ENCODE peak calls at places on chromosomes 3 and 15, in five cellular contexts. J is uterus, Q is sigmoid colon, N is cardiac muscle cell, P is prostate gland. V is an unnamed sample.

GRCh38 chr15:38707802-38708671 is 143.4 kb upstream of the RASGRP1 start:
- DNase-seq in J (peak; percentile 24), P (peak; percentile 36), Q (no peak), N (peak; percentile 76), V (no peak)

GRCh38 chr3:14143826-14144225 is 19.0 kb downstream of the TMEM43 start:
- DNase-seq in Q (peak; percentile 88), N (peak; percentile 98), J (peak; percentile 69), P (peak; percentile 55), V (no peak)

GRCh38 chr15:45331977-45332376 is 46.4 kb downstream of the GATM start:
- DNase-seq in P (no peak), N (no peak), Q (no peak), J (no peak), V (no peak)

GRCh38 chr3:39644176-39644575 is 165.2 kb upstream of the MYRIP start:
- DNase-seq in P (no peak), J (no peak), N (peak; percentile 87), Q (no peak), V (no peak)

GRCh38 chr3:127210654-127210943 is 17.7 kb downstream of the PRR23E start:
- DNase-seq in P (no peak), N (no peak), Q (no peak), J (no peak), V (peak; percentile 63)

GRCh38 chr3:49397470-49397869 is 14.3 kb downstream of the RHOA start:
- DNase-seq in J (no peak), P (no peak), Q (no peak), N (peak; percentile 73), V (no peak)

GRCh38 chr15:85024003-85024402 is 42.3 kb downstream of the PDE8A start:
- DNase-seq in P (no peak), Q (no peak), N (no peak), J (no peak), V (no peak)

GRCh38 chr15:80594091-80594889 is 100.8 kb upstream of the ABHD17C start:
- DNase-seq in J (no peak), N (no peak), Q (peak; percentile 53), P (no peak), V (no peak)

GRCh38 chr15:39184701-39185390 is 396.0 kb upstream of the THBS1 start:
- DNase-seq in Q (no peak), J (no peak), N (no peak), P (no peak), V (no peak)

GRCh38 chr3:196931828-196932587 is 10.3 kb downstream of the NCBP2 start:
- DNase-seq in J (no peak), P (no peak), Q (no peak), N (no peak), V (no peak)

GRCh38 chr15:48063411-48063985 is 57.3 kb upstream of the SLC24A5 start:
- DNase-seq in Q (no peak), N (no peak), P (no peak), J (no peak), V (no peak)

GRCh38 chr15:40217166-40217785 is 21.6 kb upstream of the PAK6 start:
- DNase-seq in Q (no peak), N (peak; percentile 76), J (no peak), P (peak; percentile 81), V (no peak)

GRCh38 chr3:57298041-57298440 is 5.6 kb upstream of the ASB14 start:
- DNase-seq in Q (no peak), N (no peak), J (no peak), P (no peak), V (no peak)

GRCh38 chr3:25007974-25008658 is 419.9 kb upstream of the RARB start:
- DNase-seq in J (no peak), N (peak; percentile 67), Q (no peak), P (peak; percentile 22), V (no peak)

GRCh38 chr3:63910873-63911272 is 1.3 kb downstream of the SCAANT1 start:
- DNase-seq in N (no peak), P (no peak), J (no peak), Q (no peak), V (no peak)

GRCh38 chr3:107913671-107914070 is 177.2 kb downstream of the CD47 start:
- DNase-seq in N (peak; percentile 90), P (no peak), Q (no peak), J (no peak), V (no peak)

GRCh38 chr15:38193496-38193895 is 59.1 kb upstream of the SPRED1 start:
- DNase-seq in J (no peak), P (no peak), N (no peak), Q (no peak), V (no peak)

GRCh38 chr15:38297623-38298388 is 45.2 kb downstream of the SPRED1 start:
- DNase-seq in J (no peak), N (no peak), Q (no peak), P (no peak), V (no peak)

GRCh38 chr3:157354722-157355121 is 81.9 kb upstream of the PTX3 start:
- DNase-seq in P (no peak), Q (no peak), N (peak; percentile 63), J (no peak), V (no peak)

GRCh38 chr15:53880353-53880752 is 97.9 kb upstream of the UNC13C start:
- DNase-seq in P (no peak), N (no peak), J (no peak), Q (no peak), V (no peak)

GRCh38 chr3:32304510-32304909 is 66.0 kb downstream of the CMTM8 start:
- DNase-seq in P (peak; percentile 58), N (no peak), Q (no peak), J (no peak), V (no peak)

GRCh38 chr3:144362126-144362525 is 390.5 kb downstream of the DIPK2A start:
- DNase-seq in Q (no peak), N (no peak), J (no peak), P (no peak), V (no peak)

GRCh38 chr3:3160826-3161225 is 18.7 kb downstream of the CRBN start:
- DNase-seq in Q (no peak), J (no peak), P (no peak), N (no peak), V (no peak)

GRCh38 chr15:64532515-64532914 is 72.1 kb downstream of the ZNF609 start:
- DNase-seq in Q (no peak), J (no peak), P (no peak), N (no peak), V (no peak)

GRCh38 chr3:173191611-173192010 is 50.6 kb upstream of the SPATA16 start:
- DNase-seq in Q (no peak), J (no peak), N (no peak), P (no peak), V (no peak)

GRCh38 chr15:27990411-27991338 is 108.4 kb downstream of the OCA2 start:
- DNase-seq in Q (no peak), N (no peak), J (no peak), P (no peak), V (no peak)

GRCh38 chr3:119676020-119676419 is 1.2 kb downstream of the COX17 start:
- DNase-seq in N (no peak), P (no peak), Q (no peak), J (no peak), V (no peak)

GRCh38 chr3:160904691-160905090 is 148.7 kb downstream of the PPM1L start:
- DNase-seq in N (no peak), P (no peak), Q (no peak), J (no peak), V (no peak)

GRCh38 chr3:50297896-50298725 is 1.1 kb downstream of the HYAL3 start:
- DNase-seq in Q (peak; percentile 71), J (no peak), P (no peak), N (no peak), V (no peak)

GRCh38 chr15:77557178-77557960 is 75.3 kb downstream of the LINGO1 start:
- DNase-seq in J (no peak), N (no peak), P (no peak), Q (no peak), V (no peak)

GRCh38 chr3:128366136-128366535 is 100.6 kb downstream of the DNAJB8 start:
- DNase-seq in N (no peak), J (no peak), Q (no peak), P (no peak), V (no peak)

GRCh38 chr3:110650752-110651151 is 420.9 kb upstream of the NECTIN3 start:
- DNase-seq in Q (no peak), J (no peak), N (no peak), P (no peak), V (no peak)

GRCh38 chr3:78344918-78345317 is 1305.0 kb downstream of the ROBO2 start:
- DNase-seq in P (no peak), Q (no peak), J (no peak), N (no peak), V (no peak)

GRCh38 chr3:17030438-17030837 is 145.7 kb downstream of the PLCL2 start:
- DNase-seq in N (no peak), Q (no peak), P (no peak), J (no peak), V (no peak)
- TF ChIP-seq CTCF in N (no peak), Q (no peak), P (no peak), J (no peak), V (no peak)

GRCh38 chr15:57213783-57214366 is 162.4 kb upstream of the CGNL1 start:
- DNase-seq in N (peak; percentile 77), Q (no peak), P (peak; percentile 17), J (no peak), V (no peak)
- TF ChIP-seq CTCF in N (peak; percentile 45), Q (peak; percentile 46), P (peak; percentile 67), J (peak; percentile 66), V (peak; percentile 67)

DNA sequence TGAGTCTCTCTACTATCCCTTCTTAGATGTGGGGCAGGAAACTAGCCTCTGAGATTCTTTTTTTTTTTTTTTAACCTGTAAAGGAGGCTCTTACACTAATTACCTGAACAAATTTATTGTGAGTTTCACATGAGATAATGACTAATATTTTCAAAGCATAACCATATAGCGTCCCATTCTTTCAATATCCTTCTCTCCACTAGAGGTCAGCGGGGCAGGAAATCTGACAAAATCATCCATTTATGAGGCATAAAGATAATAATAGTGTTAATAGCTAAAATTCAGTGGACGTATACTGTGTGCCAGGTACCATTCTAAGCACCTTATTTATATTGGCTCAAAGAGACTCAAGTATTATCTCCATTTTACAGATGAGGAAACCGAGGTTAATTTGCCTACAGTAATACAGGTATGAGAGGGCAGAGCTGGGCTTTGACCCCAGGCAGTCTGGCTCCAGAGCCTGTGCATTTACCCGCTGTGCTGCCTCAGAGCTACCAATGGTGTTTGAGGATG is 16.3 kb upstream of the SMAD6 start:
- DNase-seq in P (no peak), Q (no peak), J (no peak), N (no peak), V (no peak)
- TF ChIP-seq CTCF in P (no peak), Q (no peak), J (no peak), N (peak; percentile 38), V (peak; percentile 52)

GRCh38 chr3:79410617-79411016 is 357.2 kb downstream of the ROBO1 start:
- DNase-seq in Q (no peak), N (no peak), J (no peak), P (no peak), V (no peak)

GRCh38 chr3:79410136-79410535 is 357.7 kb downstream of the ROBO1 start:
- DNase-seq in J (no peak), P (no peak), N (no peak), Q (no peak), V (no peak)

GRCh38 chr3:79405183-79405582 is 362.6 kb downstream of the ROBO1 start:
- DNase-seq in Q (no peak), P (no peak), N (no peak), J (no peak), V (no peak)

DNA sequence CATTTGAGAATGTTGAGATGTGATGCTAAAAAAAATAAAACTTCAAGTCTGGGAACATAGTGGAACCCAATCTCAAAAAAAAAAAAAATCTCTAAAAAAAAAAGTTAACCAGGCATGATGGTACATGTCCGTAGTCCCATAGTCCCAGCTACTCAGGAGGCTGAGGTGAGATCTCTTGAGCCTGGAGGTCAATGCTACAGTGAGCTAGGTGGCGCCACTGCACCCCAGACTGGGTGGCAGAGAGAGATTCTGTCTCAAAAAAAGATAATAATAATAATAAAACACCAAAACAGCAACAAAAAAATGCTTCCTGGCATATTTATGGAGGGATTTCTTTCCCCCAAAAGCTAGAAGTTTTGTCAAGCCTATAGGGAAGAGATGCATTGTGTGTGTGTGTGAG is 361.6 kb downstream of the ROBO1 start:
- DNase-seq in N (peak; percentile 2), Q (no peak), J (no peak), P (no peak), V (no peak)
- TF ChIP-seq CTCF in N (peak; percentile 27), Q (no peak), J (no peak), P (no peak), V (no peak)

V was measured in osteocyte.